ENCODE peak calls at places on chromosomes 1 and 21, in eight cellular contexts. D, H, L, T, C, W, M and X are unnamed samples.

GRCh38 chr1:244150071-244150470 is 99.0 kb downstream of the ZBTB18 start:
- DNase-seq in D (no peak), H (no peak), W (no peak), L (no peak), M (no peak), C (no peak), T (no peak), X (no peak)

GRCh38 chr1:31574749-31575372 is 1.5 kb upstream of the TINAGL1 start:
- DNase-seq in T (no peak), C (no peak), W (no peak), D (no peak), L (no peak), H (no peak), M (no peak), X (no peak)

GRCh38 chr1:93262645-93263044 is 82.1 kb downstream of the CCDC18 start:
- DNase-seq in T (no peak), D (no peak), L (no peak), H (no peak), M (no peak), C (no peak), W (no peak), X (no peak)

GRCh38 chr1:114833421-114833820 is 21.2 kb upstream of the SYCP1 start:
- DNase-seq in C (no peak), T (no peak), D (no peak), W (no peak), M (no peak), H (no peak), L (no peak), X (no peak)

GRCh38 chr21:26679299-26679698 is 106.2 kb upstream of the CYYR1 start:
- DNase-seq in D (no peak), W (no peak), M (no peak), C (no peak), H (no peak), T (no peak), L (no peak), X (no peak)

GRCh38 chr1:180953291-180953747 is 40.6 kb downstream of the KIAA1614 start:
- DNase-seq in C (no peak), T (no peak), D (peak; percentile 75), W (no peak), H (no peak), M (no peak), L (no peak), X (peak; percentile 40)

GRCh38 chr1:156165083-156165482 is 11.7 kb downstream of the SEMA4A start:
- DNase-seq in C (no peak), D (no peak), M (no peak), H (no peak), W (no peak), L (no peak), T (no peak), X (no peak)

GRCh38 chr1:20733361-20733975 is 965 bp upstream of the SH2D5 start:
- DNase-seq in H (no peak), C (no peak), T (no peak), D (no peak), W (no peak), M (no peak), L (no peak), X (no peak)

GRCh38 chr1:161069201-161069685 is 448 bp downstream of the ARHGAP30 start:
- DNase-seq in C (no peak), T (no peak), D (no peak), L (no peak), H (no peak), W (no peak), M (no peak), X (no peak)

GRCh38 chr1:192580351-192580962 is 4.9 kb downstream of the RGS1 start:
- DNase-seq in C (no peak), M (no peak), D (no peak), H (peak; percentile 47), L (no peak), W (no peak), T (no peak), X (no peak)

GRCh38 chr1:89365206-89365605 is 1.3 kb downstream of the GBP6 start:
- DNase-seq in L (no peak), C (no peak), T (no peak), M (no peak), D (no peak), H (no peak), W (no peak), X (no peak)

GRCh38 chr1:54850737-54851136 is 36.3 kb downstream of the DHCR24 start:
- DNase-seq in H (no peak), D (no peak), M (no peak), L (no peak), C (peak; percentile 35), T (no peak), W (no peak), X (no peak)

GRCh38 chr1:165303415-165303814 is 53.1 kb downstream of the LMX1A start:
- DNase-seq in W (no peak), D (no peak), T (no peak), C (no peak), H (no peak), M (peak; percentile 17), L (no peak), X (peak; percentile 48)

GRCh38 chr1:178942285-178943218 is 71.7 kb upstream of the ANGPTL1 start:
- DNase-seq in T (no peak), D (no peak), H (no peak), C (peak; percentile 69), W (no peak), L (no peak), M (peak; percentile 41), X (peak; percentile 61)

GRCh38 chr1:112818990-112819689 is 104.0 kb upstream of the PPM1J start:
- DNase-seq in W (no peak), C (no peak), M (no peak), D (no peak), H (no peak), T (no peak), L (no peak), X (no peak)

GRCh38 chr1:165423181-165423580 is 21.7 kb downstream of the RXRG start:
- DNase-seq in D (no peak), W (no peak), T (no peak), C (no peak), H (no peak), M (no peak), L (no peak), X (no peak)

GRCh38 chr1:39692152-39693064 is 1.2 kb upstream of the HPCAL4 start:
- DNase-seq in C (no peak), T (no peak), W (peak; percentile 73), L (no peak), D (no peak), M (no peak), H (no peak), X (no peak)

GRCh38 chr1:212760126-212760823 is 31.3 kb downstream of the NSL1 start:
- DNase-seq in T (no peak), M (no peak), L (peak; percentile 10), H (no peak), C (no peak), W (no peak), D (peak; percentile 80), X (no peak)

DNA sequence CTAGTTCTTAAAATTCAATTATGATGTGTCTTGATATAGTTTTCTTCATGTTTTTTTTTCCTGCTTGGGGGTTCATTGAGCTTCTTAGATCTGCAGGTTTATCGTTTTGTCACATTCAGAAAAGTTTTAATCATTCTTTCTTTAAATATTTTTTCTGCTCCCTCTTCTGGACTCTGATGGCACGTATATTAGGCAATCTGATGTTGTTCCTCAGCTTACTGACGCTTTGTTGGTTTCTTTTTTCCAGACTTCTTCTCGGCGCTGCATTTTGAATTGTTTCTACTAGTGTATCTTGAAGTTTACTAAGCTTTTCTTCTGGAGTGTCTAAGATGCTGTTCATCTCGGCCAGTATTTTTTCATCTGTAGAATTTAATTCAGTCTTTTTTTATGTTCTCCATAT is 44.8 kb upstream of the FMOD start:
- DNase-seq in L (no peak), H (no peak), M (no peak), W (no peak), D (no peak), T (no peak), C (no peak), X (no peak)
- TF ChIP-seq CTCF in L (no peak), H (no peak), M (no peak), W (no peak), D (no peak), T (peak; percentile 17), C (peak; percentile 17), X (no peak)

GRCh38 chr1:45928486-45929205 is 125.2 kb downstream of the MAST2 start:
- DNase-seq in D (no peak), L (no peak), C (no peak), T (no peak), W (no peak), M (no peak), H (no peak), X (no peak)

GRCh38 chr1:45924736-45925135 is 121.3 kb downstream of the MAST2 start:
- DNase-seq in H (no peak), W (no peak), D (no peak), C (no peak), M (no peak), L (no peak), T (no peak), X (no peak)

GRCh38 chr1:45923343-45923742 is 119.9 kb downstream of the MAST2 start:
- DNase-seq in M (no peak), L (no peak), H (no peak), C (no peak), D (no peak), W (no peak), T (no peak), X (no peak)

GRCh38 chr1:45926302-45926701 is 122.9 kb downstream of the MAST2 start:
- DNase-seq in W (no peak), H (no peak), M (no peak), L (no peak), C (no peak), T (no peak), D (no peak), X (no peak)

DNA sequence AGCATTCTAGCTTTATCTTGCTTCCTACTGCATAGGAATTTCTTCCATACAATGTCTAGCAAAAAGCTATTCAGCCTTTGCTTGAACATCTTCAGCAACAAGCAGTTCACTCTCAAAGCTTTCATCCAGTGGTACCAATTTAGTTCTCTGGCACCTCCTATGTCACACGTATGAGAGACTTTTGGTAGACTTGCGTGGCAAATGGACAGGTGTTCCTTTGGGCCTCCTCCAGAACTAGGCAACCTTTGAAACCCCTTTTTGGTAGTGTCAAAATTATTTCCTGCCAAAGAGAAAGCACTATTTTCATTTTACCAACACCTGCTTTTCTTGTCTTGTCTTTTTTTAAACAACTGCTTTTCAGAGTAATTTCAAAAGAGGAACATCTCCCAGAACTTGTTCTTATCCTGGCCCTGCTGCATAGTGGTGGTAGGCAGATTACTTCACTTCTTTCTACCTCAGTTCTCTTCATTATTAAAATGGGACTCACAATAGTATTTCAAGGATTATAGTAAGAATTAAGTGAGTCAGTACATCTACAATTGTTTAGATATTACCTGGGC is 122.4 kb downstream of the MAST2 start:
- DNase-seq in T (no peak), H (no peak), C (no peak), W (no peak), M (no peak), D (no peak), L (no peak), X (no peak)
- H3K4me1 ChIP-seq in T (no peaks in the 10 kb centered on the region), H (peaks cover 28% of the 10 kb centered on the region), C (no peaks in the 10 kb centered on the region), W (no peaks in the 10 kb centered on the region), M (peaks cover 78% of the 10 kb centered on the region), D (peaks cover 13% of the 10 kb centered on the region), L (peaks cover 22% of the 10 kb centered on the region), X (peaks cover 84% of the 10 kb centered on the region)

GRCh38 chr1:202029727-202030126 is 19.3 kb downstream of the ELF3 start:
- DNase-seq in H (no peak), C (no peak), W (no peak), T (no peak), L (no peak), M (no peak), D (no peak), X (no peak)
- H3K27ac ChIP-seq in H (peak overlapping the region; percentile 64), C (no peak overlapping the region), W (no peak overlapping the region), T (no peak overlapping the region), L (peak overlapping the region; percentile 61), M (no peak overlapping the region), D (no peak overlapping the region), X (no peak overlapping the region)

GRCh38 chr1:77068013-77068412 is 151.2 kb downstream of the PIGK start:
- DNase-seq in L (no peak), W (no peak), T (no peak), H (no peak), D (no peak), C (no peak), M (no peak), X (no peak)
- TF ChIP-seq CTCF in L (no peak), W (no peak), T (no peak), H (no peak), D (no peak), C (no peak), M (no peak), X (no peak)